ENCODE peak calls at places on chromosome 4, in four cellular contexts. One of them, this sample, is unnamed.

GRCh38 chr4:124804584-124804983 is 92.1 kb upstream of the ANKRD50 start:
- DNase-seq in lower leg skin: no peak
- DNase-seq in GM20000: no peak
- DNase-seq in BJ: peak; percentile 22
- DNase-seq in this sample: no peak

GRCh38 chr4:138645289-138645688 is 370.3 kb upstream of the NOCT start:
- DNase-seq in lower leg skin: no peak
- DNase-seq in GM20000: no peak
- DNase-seq in BJ: no peak
- DNase-seq in this sample: peak; percentile 3

GRCh38 chr4:102759835-102760644 is 728 bp downstream of the MANBA start:
- DNase-seq in lower leg skin: peak; percentile 61
- DNase-seq in GM20000: peak; percentile 67
- DNase-seq in BJ: no peak
- DNase-seq in this sample: peak; percentile 7

GRCh38 chr4:3316146-3316545 is 23.3 kb downstream of the RGS12 start:
- DNase-seq in lower leg skin: no peak
- DNase-seq in GM20000: no peak
- DNase-seq in BJ: no peak
- DNase-seq in this sample: no peak

GRCh38 chr4:10698172-10698571 is 13.6 kb upstream of the CLNK start:
- DNase-seq in lower leg skin: no peak
- DNase-seq in GM20000: no peak
- DNase-seq in BJ: no peak
- DNase-seq in this sample: no peak

GRCh38 chr4:7721984-7722551 is 217.6 kb downstream of the AFAP1 start:
- DNase-seq in lower leg skin: no peak
- DNase-seq in GM20000: no peak
- DNase-seq in BJ: no peak
- DNase-seq in this sample: no peak

GRCh38 chr4:61923179-61923578 is 723.1 kb downstream of the ADGRL3 start:
- DNase-seq in lower leg skin: no peak
- DNase-seq in GM20000: no peak
- DNase-seq in BJ: no peak
- DNase-seq in this sample: no peak

GRCh38 chr4:157521916-157522315 is 301.4 kb downstream of the GRIA2 start:
- DNase-seq in lower leg skin: no peak
- DNase-seq in GM20000: no peak
- DNase-seq in BJ: no peak
- DNase-seq in this sample: no peak

GRCh38 chr4:4519296-4519898 is 22.5 kb downstream of the STX18 start:
- DNase-seq in lower leg skin: no peak
- DNase-seq in GM20000: no peak
- DNase-seq in BJ: no peak
- DNase-seq in this sample: no peak

GRCh38 chr4:123892997-123893745 is 496.6 kb downstream of the SPRY1 start:
- DNase-seq in lower leg skin: no peak
- DNase-seq in GM20000: no peak
- DNase-seq in BJ: no peak
- DNase-seq in this sample: no peak

GRCh38 chr4:105140684-105141490 is 5.8 kb upstream of the TET2 start:
- DNase-seq in lower leg skin: no peak
- DNase-seq in GM20000: peak; percentile 31
- DNase-seq in BJ: no peak
- DNase-seq in this sample: peak; percentile 21

GRCh38 chr4:52712172-52712990 is 38.8 kb downstream of the ERVMER34-1 start:
- DNase-seq in lower leg skin: peak; percentile 98
- DNase-seq in GM20000: peak; percentile 96
- DNase-seq in BJ: peak; percentile 72
- DNase-seq in this sample: peak; percentile 98

GRCh38 chr4:3863841-3864734 is 97.9 kb downstream of the ADRA2C start:
- DNase-seq in lower leg skin: no peak
- DNase-seq in GM20000: no peak
- DNase-seq in BJ: no peak
- DNase-seq in this sample: no peak

GRCh38 chr4:174380699-174381098 is 97.0 kb downstream of the CEP44 start:
- DNase-seq in lower leg skin: no peak
- DNase-seq in GM20000: no peak
- DNase-seq in BJ: no peak
- DNase-seq in this sample: no peak

GRCh38 chr4:71294301-71294700 is 44.5 kb upstream of the SLC4A4 start:
- DNase-seq in lower leg skin: no peak
- DNase-seq in GM20000: no peak
- DNase-seq in BJ: no peak
- DNase-seq in this sample: no peak

GRCh38 chr4:140158234-140159030 is 4.4 kb upstream of the MAML3 start:
- DNase-seq in lower leg skin: no peak
- DNase-seq in GM20000: no peak
- DNase-seq in BJ: no peak
- DNase-seq in this sample: no peak

GRCh38 chr4:129043523-129043922 is 49.8 kb downstream of the SCLT1 start:
- DNase-seq in lower leg skin: no peak
- DNase-seq in GM20000: no peak
- DNase-seq in BJ: no peak
- DNase-seq in this sample: no peak

GRCh38 chr4:2451821-2452785 is 16.8 kb upstream of the RNF4 start:
- DNase-seq in lower leg skin: no peak
- DNase-seq in GM20000: no peak
- DNase-seq in BJ: no peak
- DNase-seq in this sample: no peak

GRCh38 chr4:153114771-153115321 is 89.4 kb upstream of the TRIM2 start:
- DNase-seq in lower leg skin: no peak
- DNase-seq in GM20000: no peak
- DNase-seq in BJ: no peak
- DNase-seq in this sample: no peak

GRCh38 chr4:40246938-40247337 is 50.1 kb downstream of the RHOH start:
- DNase-seq in lower leg skin: no peak
- DNase-seq in GM20000: no peak
- DNase-seq in BJ: no peak
- DNase-seq in this sample: no peak

GRCh38 chr4:3311095-3311372 is 18.2 kb downstream of the RGS12 start:
- DNase-seq in lower leg skin: no peak
- DNase-seq in GM20000: no peak
- DNase-seq in BJ: no peak
- DNase-seq in this sample: no peak

GRCh38 chr4:30719363-30720020 is 677 bp upstream of the PCDH7 start:
- DNase-seq in lower leg skin: peak; percentile 21
- DNase-seq in GM20000: peak; percentile 32
- DNase-seq in BJ: no peak
- DNase-seq in this sample: peak; percentile 62

GRCh38 chr4:53592128-53592527 is 842 bp upstream of the LNX1 start:
- DNase-seq in lower leg skin: no peak
- DNase-seq in GM20000: no peak
- DNase-seq in BJ: no peak
- DNase-seq in this sample: no peak

GRCh38 chr4:1793496-1793840 is 375 bp downstream of the FGFR3 start:
- DNase-seq in lower leg skin: no peak
- DNase-seq in GM20000: peak; percentile 76
- DNase-seq in BJ: no peak
- DNase-seq in this sample: peak; percentile 68

GRCh38 chr4:80221161-80221560 is 23.9 kb downstream of the PRDM8 start:
- DNase-seq in lower leg skin: no peak
- DNase-seq in GM20000: no peak
- DNase-seq in BJ: no peak
- DNase-seq in this sample: no peak

GRCh38 chr4:2685541-2685940 is 70.6 kb downstream of the TNIP2 start:
- DNase-seq in lower leg skin: no peak
- DNase-seq in GM20000: no peak
- DNase-seq in BJ: no peak
- DNase-seq in this sample: no peak

GRCh38 chr4:38609614-38610013 is 54.4 kb upstream of the KLF3 start:
- DNase-seq in lower leg skin: no peak
- DNase-seq in GM20000: no peak
- DNase-seq in BJ: no peak
- DNase-seq in this sample: no peak

GRCh38 chr4:151569650-151570049 is 160.7 kb downstream of the FHIP1A start:
- DNase-seq in lower leg skin: no peak
- DNase-seq in GM20000: no peak
- DNase-seq in BJ: no peak
- DNase-seq in this sample: no peak

GRCh38 chr4:171534391-171534790 is 278.8 kb upstream of the GALNTL6 start:
- DNase-seq in lower leg skin: no peak
- DNase-seq in GM20000: no peak
- DNase-seq in BJ: no peak
- DNase-seq in this sample: no peak

GRCh38 chr4:25810815-25811690 is 51.7 kb downstream of the SEL1L3 start:
- DNase-seq in lower leg skin: no peak
- DNase-seq in GM20000: no peak
- DNase-seq in BJ: no peak
- DNase-seq in this sample: no peak

GRCh38 chr4:93776386-93777080 is 52.0 kb upstream of the ATOH1 start:
- DNase-seq in lower leg skin: no peak
- DNase-seq in GM20000: no peak
- DNase-seq in BJ: no peak
- DNase-seq in this sample: no peak

GRCh38 chr4:21118301-21118700 is 418.0 kb downstream of the PACRGL start:
- DNase-seq in lower leg skin: no peak
- DNase-seq in GM20000: no peak
- DNase-seq in BJ: no peak
- DNase-seq in this sample: no peak

GRCh38 chr4:21117771-21118170 is 417.5 kb downstream of the PACRGL start:
- DNase-seq in lower leg skin: no peak
- DNase-seq in GM20000: no peak
- DNase-seq in BJ: no peak
- DNase-seq in this sample: no peak

GRCh38 chr4:21113496-21114213 is 413.4 kb downstream of the PACRGL start:
- DNase-seq in lower leg skin: no peak
- DNase-seq in GM20000: no peak
- DNase-seq in BJ: no peak
- DNase-seq in this sample: no peak
- TF ChIP-seq CTCF in lower leg skin: no peak
- TF ChIP-seq CTCF in GM20000: no peak
- TF ChIP-seq CTCF in BJ: no peak
- TF ChIP-seq CTCF in this sample: no peak

DNA sequence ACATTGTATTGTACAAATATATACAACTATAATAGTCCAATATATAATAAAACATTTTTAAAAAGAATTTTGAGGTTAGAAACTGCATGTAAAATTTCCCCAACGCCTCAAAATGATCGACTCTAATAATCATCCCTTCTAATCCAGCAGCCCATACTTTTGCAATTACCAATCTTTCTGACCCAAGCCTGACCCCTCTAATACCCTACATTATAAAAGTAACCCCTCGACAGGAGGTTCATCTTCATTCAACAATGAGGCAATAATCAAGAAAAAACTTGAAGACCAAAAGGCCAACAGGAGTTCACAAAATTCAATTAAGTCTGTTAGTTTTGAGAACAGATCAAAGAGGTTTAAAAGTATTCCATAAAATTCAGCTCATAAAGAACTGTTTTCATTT is 393.6 kb downstream of the GPM6A start:
- DNase-seq in lower leg skin: no peak
- DNase-seq in GM20000: no peak
- DNase-seq in BJ: no peak
- DNase-seq in this sample: no peak
- TF ChIP-seq CTCF in lower leg skin: no peak
- TF ChIP-seq CTCF in GM20000: no peak
- TF ChIP-seq CTCF in BJ: no peak
- TF ChIP-seq CTCF in this sample: no peak

DNA sequence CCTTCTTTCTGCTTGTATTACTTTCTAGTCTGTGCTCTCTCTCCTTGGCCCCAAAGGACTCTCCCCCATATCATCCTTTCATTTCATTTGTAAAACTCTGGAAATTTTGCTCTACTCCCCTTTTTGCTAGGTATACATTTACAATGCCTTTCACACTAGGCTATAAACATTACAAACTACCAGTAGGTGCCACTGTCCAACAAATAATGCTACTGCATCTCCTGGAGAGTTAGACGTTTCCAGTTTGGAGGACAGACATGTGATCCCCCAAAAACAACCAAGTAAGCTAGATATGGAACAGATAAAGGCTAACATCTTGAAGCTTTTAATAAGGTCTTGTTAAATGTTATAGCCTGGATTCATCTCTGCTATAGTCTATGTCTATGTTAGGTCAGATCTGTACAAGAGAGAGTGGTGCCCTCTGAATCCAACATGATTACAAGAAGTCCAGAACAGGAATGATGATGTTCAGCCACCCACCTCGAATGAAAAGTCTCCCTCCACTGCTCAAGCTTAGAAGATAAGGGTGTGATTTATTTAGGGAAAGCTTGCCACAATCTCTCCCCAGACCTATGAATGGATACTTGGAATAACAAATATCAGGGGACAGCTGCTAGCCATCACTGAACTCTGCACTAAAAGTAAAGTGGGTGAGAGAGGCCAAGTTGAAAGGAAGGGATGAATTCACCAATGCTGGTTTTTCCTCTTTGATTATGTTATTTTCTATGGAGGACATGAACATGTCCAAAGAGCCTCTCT is 14.3 kb downstream of the CBR4 start:
- DNase-seq in lower leg skin: no peak
- DNase-seq in GM20000: no peak
- DNase-seq in BJ: no peak
- DNase-seq in this sample: no peak
- TF ChIP-seq CTCF in lower leg skin: no peak
- TF ChIP-seq CTCF in GM20000: no peak
- TF ChIP-seq CTCF in BJ: peak; percentile 17
- TF ChIP-seq CTCF in this sample: peak; percentile 12

GRCh38 chr4:56821394-56822263 is at the start of gene SPINK2:
- DNase-seq in lower leg skin: no peak
- DNase-seq in GM20000: peak; percentile 46
- DNase-seq in BJ: no peak
- DNase-seq in this sample: peak; percentile 77
- TF ChIP-seq CTCF in lower leg skin: no peak
- TF ChIP-seq CTCF in GM20000: no peak
- TF ChIP-seq CTCF in BJ: peak; percentile 12
- TF ChIP-seq CTCF in this sample: no peak

GRCh38 chr4:21507439-21507838 is 441.1 kb downstream of the KCNIP4 start:
- DNase-seq in lower leg skin: no peak
- DNase-seq in GM20000: no peak
- DNase-seq in BJ: no peak
- DNase-seq in this sample: no peak
- TF ChIP-seq CTCF in lower leg skin: no peak
- TF ChIP-seq CTCF in GM20000: peak; percentile 13
- TF ChIP-seq CTCF in BJ: peak; percentile 36
- TF ChIP-seq CTCF in this sample: peak; percentile 21

GRCh38 chr4:34720563-34720962 is 1523.8 kb downstream of the ARAP2 start:
- DNase-seq in lower leg skin: no peak
- DNase-seq in GM20000: peak; percentile 3
- DNase-seq in BJ: no peak
- DNase-seq in this sample: no peak
- TF ChIP-seq CTCF in lower leg skin: no peak
- TF ChIP-seq CTCF in GM20000: peak; percentile 23
- TF ChIP-seq CTCF in BJ: peak; percentile 43
- TF ChIP-seq CTCF in this sample: peak; percentile 65